ENCODE peak calls at places on chromosomes 4 and X, in nine cellular contexts. One of them, this sample, is unnamed.

GRCh38 chr4:85544751-85545150 is 69.8 kb downstream of the ARHGAP24 start:
- DNase-seq in SK-MEL-5: no peak
- DNase-seq in ELR: no peak
- DNase-seq in pons: no peak
- DNase-seq in stimulated activated CD4-positive, alpha-beta T cell treated with anti-CD3 and anti-CD28 coated beads, Interleukin-2, amount 100 ng/mL, for 24 hours: no peak
- DNase-seq in Calu3: no peak
- DNase-seq in AG09309: no peak
- DNase-seq in COR-L47: no peak
- DNase-seq in adrenal gland: no peak
- DNase-seq in this sample: no peak

GRCh38 chrX:40543661-40544328 is 37.0 kb upstream of the ATP6AP2 start:
- DNase-seq in SK-MEL-5: peak
- DNase-seq in ELR: peak
- DNase-seq in pons: peak
- DNase-seq in stimulated activated CD4-positive, alpha-beta T cell treated with anti-CD3 and anti-CD28 coated beads, Interleukin-2, amount 100 ng/mL, for 24 hours: no peak
- DNase-seq in Calu3: peak
- DNase-seq in AG09309: no peak
- DNase-seq in COR-L47: peak
- DNase-seq in adrenal gland: no peak
- DNase-seq in this sample: peak

GRCh38 chr4:187251896-187252295 is 528.2 kb upstream of the FAT1 start:
- DNase-seq in SK-MEL-5: no peak
- DNase-seq in ELR: peak
- DNase-seq in pons: no peak
- DNase-seq in stimulated activated CD4-positive, alpha-beta T cell treated with anti-CD3 and anti-CD28 coated beads, Interleukin-2, amount 100 ng/mL, for 24 hours: no peak
- DNase-seq in Calu3: no peak
- DNase-seq in AG09309: no peak
- DNase-seq in COR-L47: no peak
- DNase-seq in adrenal gland: no peak
- DNase-seq in this sample: no peak

GRCh38 chr4:21768349-21769310 is 179.9 kb downstream of the KCNIP4 start:
- DNase-seq in SK-MEL-5: peak
- DNase-seq in ELR: peak
- DNase-seq in pons: peak
- DNase-seq in stimulated activated CD4-positive, alpha-beta T cell treated with anti-CD3 and anti-CD28 coated beads, Interleukin-2, amount 100 ng/mL, for 24 hours: no peak
- DNase-seq in Calu3: peak
- DNase-seq in AG09309: no peak
- DNase-seq in COR-L47: peak
- DNase-seq in adrenal gland: peak
- DNase-seq in this sample: peak

GRCh38 chr4:38132140-38132673 is 172.0 kb downstream of the PTTG2 start:
- DNase-seq in SK-MEL-5: no peak
- DNase-seq in ELR: peak
- DNase-seq in pons: peak
- DNase-seq in stimulated activated CD4-positive, alpha-beta T cell treated with anti-CD3 and anti-CD28 coated beads, Interleukin-2, amount 100 ng/mL, for 24 hours: peak
- DNase-seq in Calu3: no peak
- DNase-seq in AG09309: peak
- DNase-seq in COR-L47: no peak
- DNase-seq in adrenal gland: peak
- DNase-seq in this sample: peak

GRCh38 chr4:150821641-150822040 is 193.4 kb downstream of the LRBA start:
- DNase-seq in SK-MEL-5: no peak
- DNase-seq in ELR: no peak
- DNase-seq in pons: no peak
- DNase-seq in stimulated activated CD4-positive, alpha-beta T cell treated with anti-CD3 and anti-CD28 coated beads, Interleukin-2, amount 100 ng/mL, for 24 hours: no peak
- DNase-seq in Calu3: no peak
- DNase-seq in AG09309: no peak
- DNase-seq in COR-L47: no peak
- DNase-seq in adrenal gland: peak
- DNase-seq in this sample: no peak

GRCh38 chr4:116705466-116705865 is 379.9 kb downstream of the TRAM1L1 start:
- DNase-seq in SK-MEL-5: no peak
- DNase-seq in ELR: no peak
- DNase-seq in pons: no peak
- DNase-seq in stimulated activated CD4-positive, alpha-beta T cell treated with anti-CD3 and anti-CD28 coated beads, Interleukin-2, amount 100 ng/mL, for 24 hours: no peak
- DNase-seq in Calu3: no peak
- DNase-seq in AG09309: no peak
- DNase-seq in COR-L47: no peak
- DNase-seq in adrenal gland: no peak
- DNase-seq in this sample: no peak

GRCh38 chr4:139528377-139529005 is 27.5 kb downstream of the SETD7 start:
- DNase-seq in SK-MEL-5: no peak
- DNase-seq in ELR: peak
- DNase-seq in pons: no peak
- DNase-seq in stimulated activated CD4-positive, alpha-beta T cell treated with anti-CD3 and anti-CD28 coated beads, Interleukin-2, amount 100 ng/mL, for 24 hours: no peak
- DNase-seq in Calu3: no peak
- DNase-seq in AG09309: peak
- DNase-seq in COR-L47: no peak
- DNase-seq in adrenal gland: no peak
- DNase-seq in this sample: no peak

GRCh38 chr4:5051210-5051691 is at the start of gene STK32B:
- DNase-seq in SK-MEL-5: peak
- DNase-seq in ELR: peak
- DNase-seq in pons: no peak
- DNase-seq in stimulated activated CD4-positive, alpha-beta T cell treated with anti-CD3 and anti-CD28 coated beads, Interleukin-2, amount 100 ng/mL, for 24 hours: no peak
- DNase-seq in Calu3: peak
- DNase-seq in AG09309: peak
- DNase-seq in COR-L47: no peak
- DNase-seq in adrenal gland: peak
- DNase-seq in this sample: peak

GRCh38 chrX:13938766-13939530 is 90.7 kb downstream of the GEMIN8 start:
- DNase-seq in SK-MEL-5: no peak
- DNase-seq in ELR: no peak
- DNase-seq in pons: peak
- DNase-seq in stimulated activated CD4-positive, alpha-beta T cell treated with anti-CD3 and anti-CD28 coated beads, Interleukin-2, amount 100 ng/mL, for 24 hours: no peak
- DNase-seq in Calu3: no peak
- DNase-seq in AG09309: no peak
- DNase-seq in COR-L47: no peak
- DNase-seq in adrenal gland: no peak
- DNase-seq in this sample: no peak

GRCh38 chr4:47145630-47146029 is 114.3 kb downstream of the GABRB1 start:
- DNase-seq in SK-MEL-5: peak
- DNase-seq in ELR: peak
- DNase-seq in pons: no peak
- DNase-seq in stimulated activated CD4-positive, alpha-beta T cell treated with anti-CD3 and anti-CD28 coated beads, Interleukin-2, amount 100 ng/mL, for 24 hours: no peak
- DNase-seq in Calu3: no peak
- DNase-seq in AG09309: no peak
- DNase-seq in COR-L47: no peak
- DNase-seq in adrenal gland: no peak
- DNase-seq in this sample: peak

GRCh38 chr4:79498282-79498681 is 90.3 kb upstream of the GK2 start:
- DNase-seq in SK-MEL-5: no peak
- DNase-seq in ELR: no peak
- DNase-seq in pons: no peak
- DNase-seq in stimulated activated CD4-positive, alpha-beta T cell treated with anti-CD3 and anti-CD28 coated beads, Interleukin-2, amount 100 ng/mL, for 24 hours: no peak
- DNase-seq in Calu3: no peak
- DNase-seq in AG09309: no peak
- DNase-seq in COR-L47: no peak
- DNase-seq in adrenal gland: no peak
- DNase-seq in this sample: no peak

GRCh38 chrX:151370906-151371305 is 26.1 kb upstream of the VMA21 start:
- DNase-seq in SK-MEL-5: peak
- DNase-seq in ELR: no peak
- DNase-seq in pons: no peak
- DNase-seq in stimulated activated CD4-positive, alpha-beta T cell treated with anti-CD3 and anti-CD28 coated beads, Interleukin-2, amount 100 ng/mL, for 24 hours: no peak
- DNase-seq in Calu3: no peak
- DNase-seq in AG09309: no peak
- DNase-seq in COR-L47: no peak
- DNase-seq in adrenal gland: no peak
- DNase-seq in this sample: peak

GRCh38 chr4:170979736-170980135 is 833.5 kb upstream of the GALNTL6 start:
- DNase-seq in SK-MEL-5: peak
- DNase-seq in ELR: peak
- DNase-seq in pons: no peak
- DNase-seq in stimulated activated CD4-positive, alpha-beta T cell treated with anti-CD3 and anti-CD28 coated beads, Interleukin-2, amount 100 ng/mL, for 24 hours: no peak
- DNase-seq in Calu3: no peak
- DNase-seq in AG09309: no peak
- DNase-seq in COR-L47: no peak
- DNase-seq in adrenal gland: no peak
- DNase-seq in this sample: no peak

GRCh38 chr4:103996637-103997036 is 276.9 kb upstream of the TACR3 start:
- DNase-seq in SK-MEL-5: peak
- DNase-seq in ELR: peak
- DNase-seq in pons: peak
- DNase-seq in stimulated activated CD4-positive, alpha-beta T cell treated with anti-CD3 and anti-CD28 coated beads, Interleukin-2, amount 100 ng/mL, for 24 hours: no peak
- DNase-seq in Calu3: peak
- DNase-seq in AG09309: no peak
- DNase-seq in COR-L47: no peak
- DNase-seq in adrenal gland: peak
- DNase-seq in this sample: peak

GRCh38 chr4:85762204-85762884 is 287.4 kb downstream of the ARHGAP24 start:
- DNase-seq in SK-MEL-5: no peak
- DNase-seq in ELR: peak
- DNase-seq in pons: no peak
- DNase-seq in stimulated activated CD4-positive, alpha-beta T cell treated with anti-CD3 and anti-CD28 coated beads, Interleukin-2, amount 100 ng/mL, for 24 hours: no peak
- DNase-seq in Calu3: no peak
- DNase-seq in AG09309: no peak
- DNase-seq in COR-L47: no peak
- DNase-seq in adrenal gland: no peak
- DNase-seq in this sample: no peak

GRCh38 chr4:80173387-80173786 is 23.9 kb upstream of the PRDM8 start:
- DNase-seq in SK-MEL-5: no peak
- DNase-seq in ELR: peak
- DNase-seq in pons: no peak
- DNase-seq in stimulated activated CD4-positive, alpha-beta T cell treated with anti-CD3 and anti-CD28 coated beads, Interleukin-2, amount 100 ng/mL, for 24 hours: peak
- DNase-seq in Calu3: no peak
- DNase-seq in AG09309: peak
- DNase-seq in COR-L47: no peak
- DNase-seq in adrenal gland: no peak
- DNase-seq in this sample: no peak

GRCh38 chr4:98506462-98507132 is 151.8 kb downstream of the TSPAN5 start:
- DNase-seq in SK-MEL-5: peak
- DNase-seq in ELR: peak
- DNase-seq in pons: no peak
- DNase-seq in stimulated activated CD4-positive, alpha-beta T cell treated with anti-CD3 and anti-CD28 coated beads, Interleukin-2, amount 100 ng/mL, for 24 hours: no peak
- DNase-seq in Calu3: peak
- DNase-seq in AG09309: no peak
- DNase-seq in COR-L47: no peak
- DNase-seq in adrenal gland: no peak
- DNase-seq in this sample: no peak

GRCh38 chr4:141387299-141387698 is 166.6 kb downstream of the ZNF330 start:
- DNase-seq in SK-MEL-5: no peak
- DNase-seq in ELR: no peak
- DNase-seq in pons: no peak
- DNase-seq in stimulated activated CD4-positive, alpha-beta T cell treated with anti-CD3 and anti-CD28 coated beads, Interleukin-2, amount 100 ng/mL, for 24 hours: no peak
- DNase-seq in Calu3: no peak
- DNase-seq in AG09309: no peak
- DNase-seq in COR-L47: no peak
- DNase-seq in adrenal gland: no peak
- DNase-seq in this sample: no peak

GRCh38 chr4:95510145-95510544 is 38.6 kb downstream of the UNC5C start:
- DNase-seq in SK-MEL-5: peak
- DNase-seq in ELR: peak
- DNase-seq in pons: peak
- DNase-seq in stimulated activated CD4-positive, alpha-beta T cell treated with anti-CD3 and anti-CD28 coated beads, Interleukin-2, amount 100 ng/mL, for 24 hours: no peak
- DNase-seq in Calu3: no peak
- DNase-seq in AG09309: no peak
- DNase-seq in COR-L47: peak
- DNase-seq in adrenal gland: no peak
- DNase-seq in this sample: peak

GRCh38 chr4:183261953-183262775 is 57.9 kb downstream of the CLDN22 start:
- DNase-seq in SK-MEL-5: peak
- DNase-seq in ELR: peak
- DNase-seq in pons: peak
- DNase-seq in stimulated activated CD4-positive, alpha-beta T cell treated with anti-CD3 and anti-CD28 coated beads, Interleukin-2, amount 100 ng/mL, for 24 hours: peak
- DNase-seq in Calu3: peak
- DNase-seq in AG09309: no peak
- DNase-seq in COR-L47: peak
- DNase-seq in adrenal gland: peak
- DNase-seq in this sample: peak

GRCh38 chrX:20056704-20057103 is 60.0 kb downstream of the MAP7D2 start:
- DNase-seq in SK-MEL-5: no peak
- DNase-seq in ELR: peak
- DNase-seq in pons: no peak
- DNase-seq in stimulated activated CD4-positive, alpha-beta T cell treated with anti-CD3 and anti-CD28 coated beads, Interleukin-2, amount 100 ng/mL, for 24 hours: no peak
- DNase-seq in Calu3: peak
- DNase-seq in AG09309: no peak
- DNase-seq in COR-L47: no peak
- DNase-seq in adrenal gland: no peak
- DNase-seq in this sample: no peak

GRCh38 chr4:153438916-153439756 is 27.0 kb upstream of the TMEM131L start:
- DNase-seq in SK-MEL-5: peak
- DNase-seq in ELR: no peak
- DNase-seq in pons: no peak
- DNase-seq in stimulated activated CD4-positive, alpha-beta T cell treated with anti-CD3 and anti-CD28 coated beads, Interleukin-2, amount 100 ng/mL, for 24 hours: peak
- DNase-seq in Calu3: no peak
- DNase-seq in AG09309: no peak
- DNase-seq in COR-L47: no peak
- DNase-seq in adrenal gland: no peak
- DNase-seq in this sample: no peak

GRCh38 chr4:78768447-78769177 is 7.5 kb upstream of the BMP2K start:
- DNase-seq in SK-MEL-5: no peak
- DNase-seq in ELR: peak
- DNase-seq in pons: no peak
- DNase-seq in stimulated activated CD4-positive, alpha-beta T cell treated with anti-CD3 and anti-CD28 coated beads, Interleukin-2, amount 100 ng/mL, for 24 hours: no peak
- DNase-seq in Calu3: no peak
- DNase-seq in AG09309: no peak
- DNase-seq in COR-L47: no peak
- DNase-seq in adrenal gland: peak
- DNase-seq in this sample: no peak

GRCh38 chrX:283115-283845 is 2.1 kb downstream of the PLCXD1 start:
- DNase-seq in SK-MEL-5: peak
- DNase-seq in ELR: peak
- DNase-seq in pons: peak
- DNase-seq in stimulated activated CD4-positive, alpha-beta T cell treated with anti-CD3 and anti-CD28 coated beads, Interleukin-2, amount 100 ng/mL, for 24 hours: peak
- DNase-seq in Calu3: peak
- DNase-seq in AG09309: peak
- DNase-seq in COR-L47: no peak
- DNase-seq in adrenal gland: peak
- DNase-seq in this sample: peak

GRCh38 chrX:155052738-155053498 is 18.0 kb downstream of the CMC4 start:
- DNase-seq in SK-MEL-5: no peak
- DNase-seq in ELR: peak
- DNase-seq in pons: no peak
- DNase-seq in stimulated activated CD4-positive, alpha-beta T cell treated with anti-CD3 and anti-CD28 coated beads, Interleukin-2, amount 100 ng/mL, for 24 hours: no peak
- DNase-seq in Calu3: no peak
- DNase-seq in AG09309: no peak
- DNase-seq in COR-L47: no peak
- DNase-seq in adrenal gland: no peak
- DNase-seq in this sample: no peak

GRCh38 chrX:140432328-140433025 is 72.4 kb downstream of the SOX3 start:
- DNase-seq in SK-MEL-5: no peak
- DNase-seq in ELR: no peak
- DNase-seq in pons: peak
- DNase-seq in stimulated activated CD4-positive, alpha-beta T cell treated with anti-CD3 and anti-CD28 coated beads, Interleukin-2, amount 100 ng/mL, for 24 hours: no peak
- DNase-seq in Calu3: no peak
- DNase-seq in AG09309: no peak
- DNase-seq in COR-L47: no peak
- DNase-seq in adrenal gland: peak
- DNase-seq in this sample: no peak

GRCh38 chrX:139642241-139642927 is 65.6 kb downstream of the MCF2 start:
- DNase-seq in SK-MEL-5: peak
- DNase-seq in ELR: no peak
- DNase-seq in pons: peak
- DNase-seq in stimulated activated CD4-positive, alpha-beta T cell treated with anti-CD3 and anti-CD28 coated beads, Interleukin-2, amount 100 ng/mL, for 24 hours: no peak
- DNase-seq in Calu3: no peak
- DNase-seq in AG09309: no peak
- DNase-seq in COR-L47: no peak
- DNase-seq in adrenal gland: no peak
- DNase-seq in this sample: peak

GRCh38 chrX:52995135-52995973 is 37.0 kb upstream of the FAM156A start:
- DNase-seq in SK-MEL-5: peak
- DNase-seq in ELR: peak
- DNase-seq in pons: peak
- DNase-seq in stimulated activated CD4-positive, alpha-beta T cell treated with anti-CD3 and anti-CD28 coated beads, Interleukin-2, amount 100 ng/mL, for 24 hours: peak
- DNase-seq in Calu3: peak
- DNase-seq in AG09309: peak
- DNase-seq in COR-L47: peak
- DNase-seq in adrenal gland: peak
- DNase-seq in this sample: peak

GRCh38 chr4:166308589-166308988 is 435.6 kb downstream of the TLL1 start:
- DNase-seq in SK-MEL-5: no peak
- DNase-seq in ELR: no peak
- DNase-seq in pons: no peak
- DNase-seq in stimulated activated CD4-positive, alpha-beta T cell treated with anti-CD3 and anti-CD28 coated beads, Interleukin-2, amount 100 ng/mL, for 24 hours: no peak
- DNase-seq in Calu3: no peak
- DNase-seq in AG09309: no peak
- DNase-seq in COR-L47: no peak
- DNase-seq in adrenal gland: no peak
- DNase-seq in this sample: no peak

GRCh38 chr4:165982934-165983333 is 109.9 kb downstream of the TLL1 start:
- DNase-seq in SK-MEL-5: no peak
- DNase-seq in ELR: no peak
- DNase-seq in pons: no peak
- DNase-seq in stimulated activated CD4-positive, alpha-beta T cell treated with anti-CD3 and anti-CD28 coated beads, Interleukin-2, amount 100 ng/mL, for 24 hours: no peak
- DNase-seq in Calu3: no peak
- DNase-seq in AG09309: no peak
- DNase-seq in COR-L47: no peak
- DNase-seq in adrenal gland: no peak
- DNase-seq in this sample: no peak

This sample was measured in cardiac muscle cell.